ENCODE peak calls at places on chromosome 17, in seven cellular contexts. V is epithelial cell of esophagus, G is skeletal muscle cell, H is left ventricle myocardium inferior, X is H7, W is fibroblast of the aortic adventitia, I is A549. L is an unnamed sample.

GRCh38 chr17:81731271-81731670 is 19.2 kb downstream of the SLC25A10 start:
- DNase-seq in V (peak; percentile 47), H (no peak), G (no peak), I (no peak), X (no peak), W (peak; percentile 59), L (peak; percentile 14)

GRCh38 chr17:64779344-64780095 is 117.4 kb upstream of the SMURF2 start:
- DNase-seq in W (no peak), X (peak; percentile 80), V (no peak), H (no peak), G (no peak), I (no peak), L (no peak)

GRCh38 chr17:47727704-47728036 is 5.4 kb upstream of the TBX21 start:
- DNase-seq in V (no peak), G (no peak), X (no peak), H (no peak), W (no peak), I (no peak), L (no peak)

GRCh38 chr17:17325228-17325627 is 22.1 kb downstream of the NT5M start:
- DNase-seq in V (no peak), I (no peak), X (no peak), G (no peak), W (no peak), H (no peak), L (no peak)

GRCh38 chr17:17737938-17738894 is 57.0 kb downstream of the RAI1 start:
- DNase-seq in I (peak; percentile 83), H (no peak), X (peak; percentile 91), V (peak; percentile 66), W (no peak), G (no peak), L (no peak)

GRCh38 chr17:3768786-3769185 is 32.2 kb downstream of the ITGAE start:
- DNase-seq in G (no peak), H (no peak), X (no peak), W (no peak), V (no peak), I (no peak), L (no peak)

GRCh38 chr17:43171761-43172487 is 910 bp downstream of the NBR1 start:
- DNase-seq in W (peak; percentile 95), X (no peak), H (no peak), G (peak; percentile 73), V (peak; percentile 87), I (peak; percentile 84), L (peak; percentile 95)

GRCh38 chr17:34797724-34798123 is 163.5 kb downstream of the CCT6B start:
- DNase-seq in X (peak; percentile 87), I (peak; percentile 11), W (peak; percentile 23), V (peak; percentile 8), H (no peak), G (no peak), L (peak; percentile 26)

GRCh38 chr17:74635418-74635817 is 11.9 kb upstream of the CD300E start:
- DNase-seq in I (no peak), V (no peak), G (no peak), W (no peak), X (peak; percentile 55), H (no peak), L (no peak)

GRCh38 chr17:11182430-11182829 is 58.6 kb upstream of the SHISA6 start:
- DNase-seq in V (no peak), G (no peak), I (no peak), X (no peak), H (no peak), W (no peak), L (no peak)

GRCh38 chr17:51435641-51436091 is 175.3 kb downstream of the UTP18 start:
- DNase-seq in H (peak; percentile 20), V (peak; percentile 21), G (no peak), W (peak; percentile 2), I (peak; percentile 90), X (peak; percentile 59), L (peak; percentile 14)

GRCh38 chr17:4023220-4023619 is 59.0 kb upstream of the ATP2A3 start:
- DNase-seq in X (no peak), H (no peak), G (no peak), I (no peak), V (no peak), W (no peak), L (no peak)

GRCh38 chr17:4721203-4722135 is 9.8 kb upstream of the MED11 start:
- DNase-seq in I (peak; percentile 95), W (peak; percentile 73), X (no peak), H (peak; percentile 45), G (no peak), V (peak; percentile 36), L (peak; percentile 31)

GRCh38 chr17:58289869-58290268 is 9.1 kb upstream of the MPO start:
- DNase-seq in H (no peak), X (no peak), G (no peak), W (no peak), I (no peak), V (peak; percentile 52), L (no peak)

GRCh38 chr17:42512733-42513251 is 23.2 kb upstream of the NAGLU start:
- DNase-seq in V (no peak), H (no peak), X (peak; percentile 32), G (no peak), W (peak; percentile 35), I (no peak), L (no peak)

GRCh38 chr17:66507103-66507923 is 204.9 kb downstream of the PRKCA start:
- DNase-seq in I (peak; percentile 76), H (no peak), W (peak; percentile 91), V (peak; percentile 73), G (no peak), X (no peak), L (peak; percentile 78)

GRCh38 chr17:69870751-69871199 is 204.2 kb upstream of the KCNJ16 start:
- DNase-seq in G (peak; percentile 30), I (no peak), H (no peak), V (peak; percentile 81), X (peak; percentile 30), W (peak; percentile 75), L (no peak)

GRCh38 chr17:61750656-61751055 is 112.7 kb downstream of the BRIP1 start:
- DNase-seq in V (no peak), H (no peak), X (no peak), W (no peak), I (no peak), G (no peak), L (no peak)

GRCh38 chr17:27380551-27380950 is 75.7 kb upstream of the KSR1 start:
- DNase-seq in I (no peak), G (no peak), V (no peak), H (no peak), W (no peak), X (peak; percentile 30), L (no peak)
- H3K4me3 ChIP-seq in I (peak overlapping the region; percentile 27), G (peak overlapping the region; percentile 10), V (no peak overlapping the region), H (peak overlapping the region; percentile 52), W (peak overlapping the region; percentile 46), X (no peak overlapping the region), L (peak overlapping the region; percentile 31)

GRCh38 chr17:39196191-39196819 is 1.2 kb downstream of the CACNB1 start:
- DNase-seq in H (no peak), I (no peak), X (no peak), W (no peak), G (no peak), V (no peak), L (no peak)
- H3K4me3 ChIP-seq in H (peak overlapping the region; percentile 92), I (peak overlapping the region; percentile 96), X (peak overlapping the region; percentile 88), W (peak overlapping the region; percentile 81), G (peak overlapping the region; percentile 90), V (peak overlapping the region; percentile 62), L (peak overlapping the region; percentile 77)

DNA sequence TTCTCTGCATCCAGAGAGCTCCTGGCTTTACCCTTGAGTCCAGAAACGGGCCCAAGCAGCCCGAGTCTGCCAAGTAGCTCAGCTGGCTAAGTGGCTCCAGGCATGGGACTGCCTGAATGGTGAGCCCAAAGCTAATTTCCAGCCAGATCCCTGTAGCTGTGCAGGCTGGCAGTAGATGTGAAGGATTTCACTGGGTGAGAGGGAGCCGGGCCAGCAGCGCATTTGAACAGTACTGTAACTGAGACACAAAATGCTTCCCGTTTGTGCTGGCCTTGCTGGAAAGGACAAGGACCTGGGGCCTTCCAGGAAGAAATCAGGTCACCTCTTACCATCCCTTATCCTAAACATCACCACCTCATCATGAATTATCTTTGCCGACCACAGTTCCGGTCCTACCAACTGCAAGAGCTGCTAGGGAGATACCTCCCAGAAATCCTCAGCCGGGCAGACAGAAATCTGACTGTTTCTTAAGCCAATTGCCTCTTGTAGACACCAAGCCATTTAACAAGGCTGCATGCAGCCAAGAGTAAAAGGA is 3.7 kb downstream of the TIMP2 start:
- DNase-seq in V (no peak), H (peak; percentile 62), I (no peak), G (no peak), W (peak; percentile 52), X (no peak), L (no peak)
- H3K4me3 ChIP-seq in V (no peak overlapping the region), H (peak overlapping the region; percentile 87), I (no peak overlapping the region), G (no peak overlapping the region), W (peak overlapping the region; percentile 48), X (no peak overlapping the region), L (peak overlapping the region; percentile 19)

DNA sequence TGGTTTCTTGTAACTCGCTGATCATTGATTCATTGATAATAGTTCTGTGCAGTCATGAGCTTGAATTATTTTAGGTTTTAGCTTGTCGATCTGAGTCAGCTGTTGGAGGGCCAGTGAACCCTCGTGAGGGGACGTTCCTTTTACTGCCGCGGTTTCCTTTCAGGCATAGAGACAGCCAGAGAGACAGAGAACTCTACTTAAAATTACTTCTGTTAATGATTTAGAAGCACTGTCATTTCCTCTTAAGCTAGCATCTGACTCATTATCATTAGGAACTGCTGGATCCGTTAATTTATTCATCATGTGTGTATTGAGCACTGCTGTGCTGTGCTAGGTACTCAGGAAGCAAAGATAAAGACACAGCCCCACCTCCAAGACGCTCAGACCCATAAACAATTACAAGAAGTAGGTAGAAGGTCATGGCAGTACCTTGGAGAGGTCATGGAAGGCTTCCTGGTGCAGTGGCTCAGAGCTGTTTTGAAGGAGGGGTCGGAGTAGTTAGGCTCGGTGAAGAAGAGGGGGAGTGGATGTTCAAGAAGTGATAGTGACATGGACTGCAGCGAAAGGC is 3.2 kb downstream of the PGS1 start:
- DNase-seq in H (no peak), X (no peak), W (no peak), V (peak; percentile 29), I (no peak), G (no peak), L (no peak)
- H3K4me3 ChIP-seq in H (peak overlapping the region; percentile 17), X (no peak overlapping the region), W (no peak overlapping the region), V (no peak overlapping the region), I (no peak overlapping the region), G (no peak overlapping the region), L (no peak overlapping the region)

GRCh38 chr17:78180083-78180482 is 6.8 kb downstream of the TK1 start:
- DNase-seq in W (no peak), I (no peak), X (no peak), V (no peak), G (no peak), H (no peak), L (no peak)
- H3K4me3 ChIP-seq in W (no peak overlapping the region), I (no peak overlapping the region), X (no peak overlapping the region), V (no peak overlapping the region), G (no peak overlapping the region), H (no peak overlapping the region), L (no peak overlapping the region)

GRCh38 chr17:78973792-78974520 is 5.8 kb downstream of the LGALS3BP start:
- DNase-seq in I (no peak), V (no peak), W (no peak), H (no peak), X (peak; percentile 60), G (no peak), L (no peak)

GRCh38 chr17:78973196-78973595 is 6.5 kb downstream of the LGALS3BP start:
- DNase-seq in V (no peak), X (peak; percentile 88), I (no peak), H (no peak), G (no peak), W (no peak), L (no peak)

GRCh38 chr17:78972507-78973105 is 7.1 kb downstream of the LGALS3BP start:
- DNase-seq in X (peak; percentile 59), V (no peak), W (no peak), G (no peak), I (peak; percentile 27), H (no peak), L (no peak)

GRCh38 chr17:78976907-78977680 is 2.6 kb downstream of the LGALS3BP start:
- DNase-seq in G (no peak), W (no peak), X (no peak), V (no peak), I (no peak), H (no peak), L (no peak)

GRCh38 chr17:78974635-78975591 is 4.8 kb downstream of the LGALS3BP start:
- DNase-seq in V (peak; percentile 90), I (peak; percentile 64), H (peak; percentile 64), X (peak; percentile 64), G (peak; percentile 69), W (peak; percentile 89), L (peak; percentile 80)
- H3K4me3 ChIP-seq in V (peak overlapping the region; percentile 26), I (no peak overlapping the region), H (peak overlapping the region; percentile 34), X (no peak overlapping the region), G (peak overlapping the region; percentile 7), W (peak overlapping the region; percentile 25), L (peak overlapping the region; percentile 7)